ENCODE peak calls at places on chromosomes 6 and 20, in eight cellular contexts. D is BE2C; L is activated T-helper 1 cell treated with Interleukin-2 at 50 U/mL for 16 hours; A is stimulated activated CD8-positive, alpha-beta memory T cell treated with anti-CD3 and anti-CD28 coated beads, Interleukin-15, amount 100 ng/mL, for 24 hours; M is stimulated activated CD4-positive, alpha-beta T cell treated with anti-CD3 and anti-CD28 coated beads, Interleukin-12 subunit alpha, Interleukin-12 subunit beta, amount 100 ng/mL, for 48 hours; N is Peyer's patch; U is heart right ventricle; W is nephron progenitor cell. F is an unnamed sample.

GRCh38 chr6:148146717-148147116 is 195.9 kb upstream of the SASH1 start:
- DNase-seq in A (no peak), L (peak), M (peak), N (no peak), W (no peak), U (no peak), D (no peak), F (peak)

GRCh38 chr6:78589426-78589825 is 277.9 kb upstream of the IRAK1BP1 start:
- DNase-seq in M (no peak), U (no peak), L (no peak), A (no peak), N (no peak), W (no peak), D (no peak), F (no peak)

GRCh38 chr6:53979468-53980067 is 131.7 kb upstream of the MLIP start:
- DNase-seq in W (peak), M (no peak), U (no peak), N (no peak), D (peak), L (no peak), A (no peak), F (no peak)

GRCh38 chr6:42021847-42022754 is 28.2 kb upstream of the TAF8 start:
- DNase-seq in L (peak), D (no peak), N (no peak), A (no peak), W (no peak), M (no peak), U (no peak), F (no peak)

GRCh38 chr20:41391587-41392001 is 25.0 kb upstream of the EMILIN3 start:
- DNase-seq in M (no peak), N (no peak), D (no peak), L (no peak), A (no peak), U (no peak), W (no peak), F (no peak)

GRCh38 chr6:17585766-17586502 is 14.2 kb upstream of the FAM8A1 start:
- DNase-seq in U (no peak), M (no peak), W (no peak), A (no peak), D (no peak), L (no peak), N (no peak), F (no peak)

GRCh38 chr20:23082846-23083552 is 3.1 kb downstream of the CD93 start:
- DNase-seq in A (no peak), L (no peak), W (no peak), U (peak), M (no peak), D (no peak), N (no peak), F (no peak)

GRCh38 chr6:45791600-45792168 is 224.0 kb downstream of the CLIC5 start:
- DNase-seq in N (no peak), M (no peak), L (no peak), A (no peak), D (no peak), U (no peak), W (no peak), F (no peak)

GRCh38 chr20:19921349-19921793 is 95.8 kb upstream of the NAA20 start:
- DNase-seq in W (no peak), A (no peak), M (no peak), L (no peak), U (peak), N (no peak), D (no peak), F (no peak)

GRCh38 chr6:140858381-140858971 is 1274.2 kb upstream of the GJE1 start:
- DNase-seq in W (no peak), A (no peak), M (no peak), L (no peak), N (no peak), U (no peak), D (no peak), F (no peak)

GRCh38 chr6:111841822-111842221 is 31.4 kb downstream of the FYN start:
- DNase-seq in N (no peak), M (no peak), U (no peak), D (no peak), L (no peak), A (no peak), W (no peak), F (no peak)

GRCh38 chr6:40922281-40922680 is 116.7 kb downstream of the UNC5CL start:
- DNase-seq in M (no peak), D (no peak), L (no peak), W (no peak), U (no peak), N (no peak), A (no peak), F (no peak)

GRCh38 chr6:108800510-108800909 is 47.7 kb upstream of the ARMC2 start:
- DNase-seq in A (no peak), D (no peak), L (no peak), U (no peak), N (no peak), W (no peak), M (no peak), F (no peak)

GRCh38 chr20:31595380-31595653 is 9.8 kb upstream of the ID1 start:
- DNase-seq in L (no peak), A (no peak), N (no peak), U (no peak), D (no peak), M (no peak), W (no peak), F (no peak)

GRCh38 chr20:63056236-63057132 is 49.7 kb upstream of the BHLHE23 start:
- DNase-seq in D (peak), W (peak), A (peak), U (peak), M (no peak), N (peak), L (no peak), F (peak)

GRCh38 chr6:111076024-111076680 is 11.2 kb upstream of the SLC16A10 start:
- DNase-seq in M (no peak), L (no peak), W (no peak), N (no peak), A (no peak), U (no peak), D (no peak), F (no peak)

GRCh38 chr20:37670426-37670825 is 23.4 kb upstream of the CTNNBL1 start:
- DNase-seq in N (no peak), A (no peak), L (no peak), U (peak), D (peak), W (no peak), M (no peak), F (no peak)

GRCh38 chr20:36824142-36824940 is 50.8 kb upstream of the DSN1 start:
- DNase-seq in N (no peak), U (no peak), M (no peak), D (no peak), L (no peak), A (no peak), W (no peak), F (no peak)

GRCh38 chr6:114009192-114009591 is 38.2 kb upstream of the HDAC2 start:
- DNase-seq in M (no peak), N (no peak), U (no peak), L (no peak), D (no peak), A (no peak), W (no peak), F (no peak)

GRCh38 chr6:169926617-169927417 is 175.4 kb downstream of the ERMARD start:
- DNase-seq in W (no peak), U (no peak), L (no peak), D (no peak), N (no peak), M (no peak), A (no peak), F (no peak)

GRCh38 chr6:134472661-134473060 is 154.7 kb upstream of the SGK1 start:
- DNase-seq in W (no peak), N (no peak), L (no peak), U (no peak), M (no peak), A (no peak), D (no peak), F (no peak)

GRCh38 chr6:89400050-89400449 is 12.0 kb downstream of the RRAGD start:
- DNase-seq in U (no peak), L (no peak), D (no peak), W (no peak), N (no peak), A (no peak), M (no peak), F (no peak)

GRCh38 chr6:163728442-163729126 is 314.1 kb downstream of the QKI start:
- DNase-seq in A (no peak), D (no peak), U (no peak), N (peak), L (no peak), W (no peak), M (no peak), F (no peak)

GRCh38 chr20:36493013-36493800 is 48.1 kb upstream of the MYL9 start:
- DNase-seq in D (no peak), W (no peak), M (no peak), U (no peak), L (no peak), N (peak), A (no peak), F (no peak)

GRCh38 chr20:33687370-33687915 is 1.3 kb upstream of the E2F1 start:
- DNase-seq in M (no peak), U (no peak), L (no peak), A (no peak), W (no peak), D (no peak), N (no peak), F (no peak)

GRCh38 chr6:39978240-39978639 is 44.0 kb upstream of the MOCS1 start:
- DNase-seq in U (no peak), N (no peak), D (no peak), A (no peak), L (no peak), W (no peak), M (no peak), F (no peak)

GRCh38 chr20:19620471-19620870 is 137.6 kb upstream of the RIN2 start:
- DNase-seq in N (no peak), W (no peak), D (no peak), U (no peak), L (no peak), A (no peak), M (no peak), F (no peak)

GRCh38 chr6:37530294-37530693 is 30.6 kb upstream of the CCDC167 start:
- DNase-seq in L (no peak), A (no peak), N (no peak), D (no peak), M (no peak), U (no peak), W (no peak), F (no peak)

GRCh38 chr20:10648651-10649050 is 25.1 kb downstream of the JAG1 start:
- DNase-seq in W (no peak), U (no peak), N (no peak), L (no peak), M (no peak), D (no peak), A (no peak), F (no peak)

GRCh38 chr6:32936247-32937152 is 4.3 kb downstream of the HLA-DMB start:
- DNase-seq in D (no peak), A (no peak), L (no peak), W (no peak), M (no peak), N (no peak), U (no peak), F (no peak)

GRCh38 chr6:106442351-106442750 is 81.8 kb downstream of the CRYBG1 start:
- DNase-seq in A (no peak), U (no peak), W (no peak), M (no peak), N (no peak), L (no peak), D (no peak), F (no peak)

GRCh38 chr6:167588181-167588919 is 238.4 kb upstream of the AFDN start:
- DNase-seq in A (no peak), M (no peak), N (peak), U (no peak), W (no peak), D (no peak), L (no peak), F (no peak)

GRCh38 chr6:3625980-3626533 is 125.5 kb downstream of the PXDC1 start:
- DNase-seq in N (no peak), L (no peak), A (no peak), W (no peak), M (no peak), D (no peak), U (no peak), F (no peak)

GRCh38 chr6:75934643-75935472 is 137.6 kb downstream of the IMPG1 start:
- DNase-seq in U (peak), W (peak), L (no peak), M (peak), N (peak), A (no peak), D (peak), F (no peak)

F was measured in RWPE2.